ENCODE peak calls at places on chromosomes 4 and X, in nine cellular contexts. F is astrocyte, O is bronchial epithelial cell, Z is Panc1, D is dorsolateral prefrontal cortex, L is GM12865, S is GM20000, K is HFFc6, N is pancreas. Y is an unnamed sample.

GRCh38 chrX:125786306-125786705 is 379.8 kb downstream of the DCAF12L2 start:
- DNase-seq in N (no peak), L (no peak), O (no peak), F (no peak), Z (no peak), D (no peak), K (no peak), S (no peak), Y (no peak)

GRCh38 chr4:138741366-138741765 is 274.2 kb upstream of the NOCT start:
- DNase-seq in K (no peak), O (no peak), L (no peak), F (no peak), Z (no peak), N (no peak), S (no peak), D (no peak), Y (no peak)

GRCh38 chrX:150088042-150088441 is 149.8 kb upstream of the EOLA2 start:
- DNase-seq in Z (no peak), N (no peak), F (no peak), D (no peak), O (no peak), K (no peak), L (no peak), S (no peak), Y (no peak)

GRCh38 chr4:7067147-7067522 is 729 bp downstream of the GRPEL1 start:
- DNase-seq in F (no peak), N (no peak), D (no peak), O (peak; percentile 26), L (no peak), S (no peak), K (no peak), Z (no peak), Y (peak; percentile 30)

GRCh38 chr4:86596802-86597201 is 2.7 kb downstream of the PTPN13 start:
- DNase-seq in D (no peak), O (peak; percentile 38), Z (no peak), L (no peak), S (no peak), K (peak; percentile 16), N (no peak), F (no peak), Y (peak; percentile 38)

GRCh38 chr4:30714408-30715031 is 5.6 kb upstream of the PCDH7 start:
- DNase-seq in O (peak; percentile 57), D (peak; percentile 30), L (peak; percentile 28), S (peak; percentile 26), K (peak; percentile 18), N (peak; percentile 22), Z (no peak), F (peak; percentile 42), Y (peak; percentile 77)

GRCh38 chr4:45453258-45453841 is 670.5 kb downstream of the GABRG1 start:
- DNase-seq in S (peak; percentile 36), Z (peak; percentile 7), N (no peak), F (peak; percentile 0), D (no peak), O (peak; percentile 25), K (no peak), L (peak; percentile 29), Y (peak; percentile 72)

GRCh38 chr4:157014621-157015591 is 43.3 kb upstream of the PDGFC start:
- DNase-seq in D (no peak), S (no peak), K (peak; percentile 92), L (peak; percentile 10), F (peak; percentile 97), O (peak; percentile 45), N (no peak), Z (no peak), Y (peak; percentile 79)

GRCh38 chr4:26732356-26732755 is 128.3 kb upstream of the STIM2 start:
- DNase-seq in Z (no peak), K (no peak), N (no peak), L (no peak), D (no peak), O (no peak), F (no peak), S (no peak), Y (no peak)

GRCh38 chr4:29571322-29571721 is 1148.8 kb upstream of the PCDH7 start:
- DNase-seq in O (no peak), K (no peak), N (no peak), L (peak; percentile 7), Z (no peak), F (no peak), S (no peak), D (no peak), Y (no peak)

GRCh38 chrX:103831803-103832544 is at the start of gene RAB9B:
- DNase-seq in L (no peak), O (peak; percentile 28), K (no peak), S (peak; percentile 84), D (peak; percentile 70), N (peak; percentile 55), Z (peak; percentile 1), F (peak; percentile 16), Y (peak; percentile 16)

GRCh38 chr4:163492951-163493504 is 1.5 kb upstream of the TMA16 start:
- DNase-seq in D (no peak), F (no peak), S (no peak), Z (no peak), N (no peak), L (peak; percentile 41), K (no peak), O (no peak), Y (peak; percentile 13)

GRCh38 chrX:72128881-72129280 is 2.8 kb downstream of the RTL5 start:
- DNase-seq in F (no peak), O (no peak), L (peak; percentile 18), D (no peak), Z (no peak), S (no peak), K (no peak), N (no peak), Y (peak; percentile 16)

GRCh38 chr4:156195914-156196313 is 242.2 kb upstream of the CTSO start:
- DNase-seq in D (no peak), S (peak; percentile 28), Z (no peak), F (no peak), K (no peak), N (no peak), O (no peak), L (peak; percentile 70), Y (no peak)

GRCh38 chr4:52051213-52051614 is at the start of gene SPATA18:
- DNase-seq in L (peak; percentile 9), S (peak; percentile 62), Z (no peak), F (peak; percentile 10), O (no peak), K (no peak), D (peak; percentile 7), N (no peak), Y (peak; percentile 22)

GRCh38 chrX:153706799-153707198 is 17.4 kb downstream of the BCAP31 start:
- DNase-seq in S (no peak), F (no peak), Z (no peak), L (no peak), K (no peak), D (no peak), N (no peak), O (no peak), Y (no peak)

GRCh38 chrX:153704021-153704526 is 16.3 kb downstream of the SLC6A8 start:
- DNase-seq in Z (no peak), O (peak; percentile 45), D (no peak), N (no peak), L (no peak), K (no peak), F (no peak), S (no peak), Y (no peak)

GRCh38 chrX:153707406-153707805 is 16.8 kb downstream of the BCAP31 start:
- DNase-seq in L (no peak), Z (no peak), K (no peak), F (no peak), O (no peak), N (no peak), D (no peak), S (no peak), Y (no peak)

GRCh38 chrX:153709726-153710674 is 14.2 kb downstream of the BCAP31 start:
- DNase-seq in S (no peak), L (no peak), F (no peak), K (no peak), N (no peak), Z (no peak), D (no peak), O (no peak), Y (no peak)

GRCh38 chrX:153708415-153708814 is 15.8 kb downstream of the BCAP31 start:
- DNase-seq in K (peak; percentile 89), N (peak; percentile 74), F (peak; percentile 74), O (peak; percentile 87), Z (no peak), S (no peak), L (peak; percentile 33), D (peak; percentile 73), Y (peak; percentile 85)
- TF ChIP-seq CTCF in K (peak; percentile 78), N (peak; percentile 42), F (peak; percentile 54), O (peak; percentile 66), Z (peak; percentile 79), S (no peak), L (peak; percentile 24), D (peak; percentile 49), Y (peak; percentile 79)

GRCh38 chr4:170198742-170199141 is 109.0 kb upstream of the AADAT start:
- DNase-seq in F (no peak), D (no peak), S (no peak), K (peak; percentile 10), O (peak; percentile 46), Z (no peak), L (no peak), N (no peak), Y (peak; percentile 33)
- TF ChIP-seq CTCF in F (peak; percentile 14), D (no peak), S (no peak), K (peak; percentile 12), O (peak; percentile 18), Z (peak; percentile 25), L (no peak), N (no peak), Y (peak; percentile 30)

GRCh38 chrX:3938587-3938986 is 225.1 kb upstream of the PRKX start:
- DNase-seq in K (no peak), F (no peak), L (no peak), D (no peak), O (no peak), N (no peak), Z (no peak), S (no peak), Y (no peak)

GRCh38 chrX:3939967-3940610 is 226.6 kb upstream of the PRKX start:
- DNase-seq in Z (no peak), F (no peak), N (peak; percentile 48), O (peak; percentile 2), S (peak; percentile 6), D (no peak), K (peak; percentile 1), L (peak; percentile 14), Y (peak; percentile 38)
- TF ChIP-seq CTCF in Z (peak; percentile 55), F (peak; percentile 19), N (no peak), O (no peak), S (peak; percentile 17), D (peak; percentile 33), K (peak; percentile 67), L (peak; percentile 18), Y (peak; percentile 49)

GRCh38 chr4:93475730-93476129 is 352.8 kb upstream of the ATOH1 start:
- DNase-seq in S (no peak), K (no peak), D (no peak), F (peak; percentile 1), O (peak; percentile 84), N (no peak), L (no peak), Z (no peak), Y (peak; percentile 49)

GRCh38 chr4:93480452-93480851 is 348.1 kb upstream of the ATOH1 start:
- DNase-seq in Z (no peak), K (no peak), L (no peak), F (no peak), O (peak; percentile 83), S (no peak), N (no peak), D (no peak), Y (peak; percentile 46)

DNA sequence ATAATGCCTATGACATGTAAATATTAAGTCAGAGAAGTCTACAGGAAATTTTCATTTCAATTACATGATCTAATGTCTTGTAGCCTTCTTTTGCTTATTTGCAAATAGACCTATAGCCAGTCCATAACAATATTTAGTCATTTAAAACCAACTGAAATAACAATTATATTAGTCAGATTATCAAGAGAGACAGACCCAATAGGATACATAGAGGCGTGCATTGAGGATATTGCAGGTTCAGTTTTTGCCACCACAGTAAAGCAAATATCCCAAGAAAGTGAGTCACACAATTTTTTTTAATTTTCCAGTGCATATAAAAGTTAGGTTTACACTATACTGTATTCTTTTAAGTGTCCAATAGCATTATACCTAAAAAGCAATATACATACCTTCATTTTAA is 349.7 kb upstream of the ATOH1 start:
- DNase-seq in K (no peak), S (no peak), O (peak; percentile 86), L (no peak), F (no peak), N (no peak), Z (no peak), D (no peak), Y (no peak)
- TF ChIP-seq CTCF in K (no peak), S (no peak), O (no peak), L (no peak), F (no peak), N (no peak), Z (no peak), D (no peak), Y (no peak)